ENCODE peak calls at places on chromosomes 6 and 20, in ten cellular contexts. V is hippocampal formation; D is heart left ventricle; F is myocyte; M is Ammon's horn; E is stimulated activated CD4-positive, alpha-beta T cell treated with anti-CD3 and anti-CD28 coated beads, Interleukin-4, amount 100 ng/mL, for 4 hours; I is iris pigment epithelial cell; P is uterus; Q is breast epithelium; L is astrocyte of the hippocampus. K is an unnamed sample.

GRCh38 chr6:165571068-165571682 is 91.9 kb downstream of the PDE10A start:
- DNase-seq in P (no peak), M (no peak), D (no peak), I (peak), V (no peak), Q (no peak), L (peak), F (peak), E (no peak), K (peak)

GRCh38 chr20:50163570-50164317 is 10.2 kb upstream of the PEDS1 start:
- DNase-seq in V (no peak), E (no peak), Q (no peak), M (no peak), D (no peak), F (peak), L (no peak), P (peak), I (no peak), K (no peak)

GRCh38 chr6:43575105-43575771 is 600 bp downstream of the XPO5 start:
- DNase-seq in M (peak), L (peak), Q (no peak), V (no peak), F (no peak), P (no peak), D (no peak), E (no peak), I (peak), K (peak)

GRCh38 chr6:9204171-9204570 is 768.8 kb upstream of the SLC35B3 start:
- DNase-seq in Q (peak), M (no peak), L (peak), D (no peak), I (peak), F (peak), E (no peak), P (no peak), V (no peak), K (peak)

GRCh38 chr20:58192567-58192966 is 35.9 kb downstream of the ANKRD60 start:
- DNase-seq in D (no peak), Q (no peak), I (no peak), P (no peak), V (no peak), M (no peak), E (no peak), L (no peak), F (no peak), K (no peak)

GRCh38 chr20:52539891-52540290 is 348.3 kb upstream of the ZFP64 start:
- DNase-seq in V (no peak), F (no peak), I (no peak), E (no peak), L (no peak), Q (no peak), D (no peak), P (no peak), M (no peak), K (no peak)

GRCh38 chr6:26493258-26493657 is 6.8 kb upstream of the BTN1A1 start:
- DNase-seq in L (no peak), I (peak), F (no peak), D (no peak), M (no peak), Q (no peak), P (no peak), V (no peak), E (no peak), K (peak)

GRCh38 chr20:57594092-57594911 is 25.9 kb downstream of the ZBP1 start:
- DNase-seq in P (peak), D (peak), F (no peak), M (no peak), E (no peak), V (no peak), I (peak), Q (no peak), L (peak), K (peak)

GRCh38 chr6:85640806-85641205 is 1.9 kb downstream of the SYNCRIP start:
- DNase-seq in F (peak), L (peak), Q (no peak), V (no peak), E (no peak), I (peak), P (no peak), M (no peak), D (no peak), K (no peak)

GRCh38 chr6:129575378-129576118 is 134.4 kb downstream of the ARHGAP18 start:
- DNase-seq in D (no peak), M (peak), E (no peak), P (no peak), Q (no peak), F (peak), I (peak), V (no peak), L (peak), K (peak)

GRCh38 chr6:166955121-166955864 is 1.1 kb downstream of the RNASET2 start:
- DNase-seq in I (no peak), P (no peak), V (no peak), L (peak), Q (no peak), D (no peak), M (peak), E (no peak), F (peak), K (no peak)

GRCh38 chr6:168355716-168356522 is 36.3 kb upstream of the DACT2 start:
- DNase-seq in D (peak), L (peak), V (peak), F (no peak), I (peak), M (peak), E (no peak), Q (peak), P (peak), K (peak)

GRCh38 chr20:63125893-63126601 is 89.9 kb downstream of the YTHDF1 start:
- DNase-seq in L (no peak), I (no peak), V (no peak), D (peak), P (no peak), F (no peak), E (no peak), M (no peak), Q (no peak), K (no peak)

K was measured in fibroblast of pulmonary artery.